ENCODE peak calls at places on chromosomes 12 and 14, in five cellular contexts. X is fibroblast of mammary gland, C is astrocyte of the spinal cord, U is cardiac fibroblast, D is neural progenitor cell. H is an unnamed sample.
A peak's percentile ranks its signal among the peaks of the same experiment; 100 is the strongest.

GRCh38 chr14:93759781-93760307 is 28.4 kb downstream of the PRIMA1 start:
- DNase-seq in X (no peak), C (no peak), U (no peak), D (no peak), H (no peak)

GRCh38 chr14:74503256-74503972 is 9.8 kb downstream of the ISCA2 start:
- DNase-seq in X (no peak), C (no peak), U (no peak), D (no peak), H (no peak)

GRCh38 chr12:51766067-51766466 is 82.5 kb downstream of the FIGNL2 start:
- DNase-seq in X (no peak), C (no peak), U (no peak), D (no peak), H (no peak)

GRCh38 chr12:121797937-121798801 is 4.7 kb upstream of the RHOF start:
- DNase-seq in X (peak; percentile 48), C (peak; percentile 54), U (no peak), D (peak; percentile 65), H (peak; percentile 72)

GRCh38 chr12:67382206-67382871 is 113.2 kb downstream of the CAND1 start:
- DNase-seq in X (peak; percentile 69), C (peak; percentile 41), U (peak; percentile 71), D (no peak), H (peak; percentile 84)

GRCh38 chr12:57897296-57897974 is 43.9 kb upstream of the ATP23 start:
- DNase-seq in X (no peak), C (no peak), U (no peak), D (no peak), H (no peak)

GRCh38 chr14:54370323-54371125 is 26.3 kb upstream of the CDKN3 start:
- DNase-seq in X (no peak), C (no peak), U (no peak), D (no peak), H (no peak)

GRCh38 chr12:130335517-130336392 is 1.9 kb upstream of the PIWIL1 start:
- DNase-seq in X (peak; percentile 61), C (peak; percentile 52), U (peak; percentile 76), D (peak; percentile 79), H (peak; percentile 59)

GRCh38 chr14:102985665-102986064 is 63.2 kb downstream of the AMN start:
- DNase-seq in X (no peak), C (no peak), U (no peak), D (no peak), H (no peak)

GRCh38 chr12:120077260-120077659 is 39.3 kb downstream of the RAB35 start:
- DNase-seq in X (no peak), C (no peak), U (no peak), D (no peak), H (no peak)

GRCh38 chr14:80387563-80387981 is 176.3 kb upstream of the DIO2 start:
- DNase-seq in X (peak; percentile 47), C (peak; percentile 53), U (no peak), D (no peak), H (no peak)

GRCh38 chr14:91257328-91258020 is 13.0 kb upstream of the GPR68 start:
- DNase-seq in X (no peak), C (no peak), U (peak; percentile 13), D (peak; percentile 47), H (no peak)

GRCh38 chr12:34048714-34049113 is 26.4 kb downstream of the ALG10 start:
- DNase-seq in X (no peak), C (no peak), U (no peak), D (no peak), H (no peak)

GRCh38 chr12:51217133-51217967 is 512 bp downstream of the POU6F1 start:
- DNase-seq in X (peak; percentile 15), C (no peak), U (no peak), D (peak; percentile 69), H (peak; percentile 8)

GRCh38 chr12:25052191-25053020 is 103.5 kb upstream of the BCAT1 start:
- DNase-seq in X (no peak), C (no peak), U (peak; percentile 31), D (no peak), H (no peak)

GRCh38 chr14:78340250-78340649 is 170.1 kb downstream of the NRXN3 start:
- DNase-seq in X (no peak), C (no peak), U (no peak), D (no peak), H (no peak)

GRCh38 chr12:67533159-67533558 is 115.4 kb upstream of the DYRK2 start:
- DNase-seq in X (peak; percentile 28), C (peak; percentile 48), U (no peak), D (no peak), H (no peak)

GRCh38 chr14:81313200-81313599 is 86.9 kb downstream of the STON2 start:
- DNase-seq in X (no peak), C (no peak), U (no peak), D (no peak), H (no peak)

GRCh38 chr12:34033628-34034296 is 11.5 kb downstream of the ALG10 start:
- DNase-seq in X (peak; percentile 45), C (peak; percentile 51), U (peak; percentile 70), D (peak; percentile 27), H (peak; percentile 40)

GRCh38 chr12:106226884-106227640 is 20.8 kb downstream of the CKAP4 start:
- DNase-seq in X (peak; percentile 67), C (peak; percentile 54), U (peak; percentile 81), D (peak; percentile 72), H (peak; percentile 68)

GRCh38 chr12:7144414-7145120 is 14.4 kb downstream of the CLSTN3 start:
- DNase-seq in X (peak; percentile 52), C (peak; percentile 29), U (peak; percentile 62), D (peak; percentile 43), H (peak; percentile 50)

GRCh38 chr12:2988494-2988893 is 29.3 kb downstream of the TEAD4 start:
- DNase-seq in X (no peak), C (no peak), U (no peak), D (no peak), H (no peak)

GRCh38 chr14:61973981-61974380 is 211.8 kb downstream of the SNAPC1 start:
- DNase-seq in X (peak; percentile 19), C (peak; percentile 71), U (peak; percentile 58), D (no peak), H (peak; percentile 31)

GRCh38 chr12:58540480-58541299 is 379.6 kb downstream of the LRIG3 start:
- DNase-seq in X (peak; percentile 89), C (peak; percentile 91), U (peak; percentile 91), D (peak; percentile 92), H (peak; percentile 92)

GRCh38 chr12:77031745-77032144 is 33.6 kb downstream of the E2F7 start:
- DNase-seq in X (peak; percentile 45), C (peak; percentile 72), U (peak; percentile 64), D (no peak), H (peak; percentile 29)

GRCh38 chr14:63205850-63206249 is 1.6 kb downstream of the RHOJ start:
- DNase-seq in X (no peak), C (peak; percentile 50), U (peak; percentile 54), D (no peak), H (no peak)

DNA sequence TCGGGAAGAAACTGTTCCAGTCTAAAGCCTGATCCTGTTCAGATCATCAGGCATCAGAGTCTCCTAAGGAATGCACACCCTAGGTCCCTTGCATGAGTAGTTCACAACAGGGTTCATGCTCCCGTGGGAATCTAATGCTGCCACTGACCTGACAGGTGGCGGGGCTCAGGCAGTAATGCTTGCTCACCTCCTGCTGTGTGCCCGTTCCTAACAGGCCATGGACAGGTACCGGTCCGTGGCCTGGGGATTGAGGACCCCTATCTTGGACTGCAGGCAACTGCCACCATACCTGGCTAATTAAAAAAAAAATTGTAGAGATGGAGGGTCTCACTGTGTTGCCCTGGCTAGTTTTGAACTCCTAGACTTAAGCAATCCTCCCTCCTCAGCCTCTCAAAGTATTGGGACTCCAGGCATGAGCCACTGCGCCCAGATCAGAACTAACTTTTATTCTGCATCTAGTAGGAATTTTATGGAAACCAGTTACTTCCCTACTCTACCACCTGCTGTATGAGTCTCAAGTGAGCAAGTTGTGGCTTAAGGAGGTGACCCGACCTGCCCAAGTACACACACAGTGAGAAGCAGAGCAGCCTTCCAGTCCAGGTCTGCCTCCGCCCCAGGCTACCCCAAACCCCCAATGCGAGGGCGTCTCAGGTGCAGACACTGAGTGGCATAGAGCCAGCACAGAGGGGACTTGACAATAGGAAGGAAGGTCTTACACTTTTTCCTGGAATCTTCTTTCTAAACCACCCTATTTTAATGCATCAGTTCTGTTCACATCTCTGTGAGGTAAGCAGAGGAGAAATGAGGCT is 2.5 kb upstream of the PAPLN start:
- DNase-seq in X (no peak), C (no peak), U (no peak), D (peak; percentile 30), H (no peak)
- H3K4me3 ChIP-seq in X (no peak overlapping the region), C (no peak overlapping the region), U (no peak overlapping the region), D (peak overlapping the region; percentile 71), H (no peak overlapping the region)

DNA sequence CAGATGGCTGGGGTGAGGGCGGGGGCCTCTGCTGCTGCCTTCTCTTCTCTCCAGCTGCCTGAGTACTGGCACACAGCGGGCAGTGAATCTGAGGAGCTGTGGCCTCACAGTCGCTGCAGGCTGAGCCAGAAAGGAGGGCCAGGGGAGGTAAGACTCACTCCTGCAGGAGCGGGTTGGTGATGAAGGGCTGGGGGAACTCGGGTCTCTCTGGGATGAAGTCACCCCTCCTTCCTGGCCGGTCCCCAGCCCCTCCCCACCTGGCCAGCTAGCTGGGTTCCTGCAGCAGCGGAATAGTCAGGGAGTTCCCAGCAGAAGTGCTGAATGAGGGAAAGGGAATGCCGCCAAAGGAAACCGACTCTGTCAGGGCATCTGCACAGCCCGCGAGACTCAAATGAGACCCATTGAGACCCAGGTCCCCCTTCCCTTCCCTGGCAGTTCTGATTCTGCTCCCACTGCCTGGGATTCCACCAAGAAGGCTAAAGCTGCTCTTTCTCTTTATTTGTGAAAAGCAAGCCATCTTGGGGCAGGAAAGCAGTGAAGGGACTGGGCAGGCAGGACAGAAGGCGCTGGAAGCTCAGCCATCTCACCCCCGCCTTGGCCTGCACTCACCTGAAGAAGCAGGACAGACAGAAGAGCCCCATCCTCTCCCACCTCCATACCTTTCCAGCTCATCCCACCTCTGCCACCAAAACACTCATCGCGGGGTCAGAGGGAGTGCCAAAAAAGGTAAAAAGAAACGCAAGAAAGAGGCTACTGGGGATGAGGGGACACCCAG is 5.3 kb downstream of the NGB start:
- DNase-seq in X (no peak), C (no peak), U (no peak), D (no peak), H (no peak)
- TF ChIP-seq CTCF in X (no peak), C (no peak), U (no peak), D (no peak), H (no peak)

GRCh38 chr12:1530592-1531159 is 63.7 kb downstream of the FBXL14 start:
- DNase-seq in X (no peak), C (no peak), U (no peak), D (peak; percentile 60), H (no peak)
- H3K4me3 ChIP-seq in X (peak overlapping the region; percentile 79), C (peak overlapping the region; percentile 58), U (peak overlapping the region; percentile 69), D (peak overlapping the region; percentile 91), H (peak overlapping the region; percentile 59)

DNA sequence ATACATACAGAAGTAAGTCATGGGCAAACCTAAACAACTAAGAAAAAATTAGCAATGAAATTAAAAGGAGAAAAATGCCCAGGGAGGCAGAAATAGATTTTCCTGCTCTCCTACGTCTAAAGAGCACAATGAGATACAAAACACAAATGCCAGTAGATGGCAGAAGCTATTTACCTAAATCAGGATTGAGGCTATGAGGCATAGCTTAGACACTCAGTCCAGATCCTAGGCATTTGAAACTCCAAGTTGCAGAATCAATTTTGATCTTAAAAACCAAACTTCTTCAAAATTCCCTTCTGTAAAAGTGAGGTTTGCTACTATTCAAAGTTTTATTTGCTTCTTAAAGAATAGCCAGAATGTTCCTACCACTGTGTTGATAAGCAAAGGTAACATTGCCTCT is 368.6 kb downstream of the DAD1 start:
- DNase-seq in X (no peak), C (peak; percentile 28), U (peak; percentile 43), D (no peak), H (no peak)
- TF ChIP-seq CTCF in X (peak; percentile 5), C (peak; percentile 25), U (no peak), D (no peak), H (no peak)